ENCODE peak calls at places on chromosome 2, in nine cellular contexts. One of them, this sample, is unnamed.

GRCh38 chr2:160429248-160430000 is 64.2 kb downstream of the RBMS1 start:
- DNase-seq in HFFc6: peak
- DNase-seq in tibial nerve: no peak
- DNase-seq in breast epithelium: no peak
- DNase-seq in B cell: peak
- DNase-seq in fibroblast of lung: peak
- DNase-seq in AG10803: peak
- DNase-seq in A549: no peak
- DNase-seq in vagina: no peak
- DNase-seq in this sample: no peak

GRCh38 chr2:81894451-81894990 is 1590.0 kb upstream of the LRRTM1 start:
- DNase-seq in HFFc6: no peak
- DNase-seq in tibial nerve: no peak
- DNase-seq in breast epithelium: no peak
- DNase-seq in B cell: no peak
- DNase-seq in fibroblast of lung: peak
- DNase-seq in AG10803: no peak
- DNase-seq in A549: no peak
- DNase-seq in vagina: no peak
- DNase-seq in this sample: no peak

GRCh38 chr2:66430195-66430905 is 4.6 kb upstream of the MEIS1 start:
- DNase-seq in HFFc6: no peak
- DNase-seq in tibial nerve: no peak
- DNase-seq in breast epithelium: no peak
- DNase-seq in B cell: no peak
- DNase-seq in fibroblast of lung: no peak
- DNase-seq in AG10803: no peak
- DNase-seq in A549: no peak
- DNase-seq in vagina: no peak
- DNase-seq in this sample: no peak

GRCh38 chr2:215405722-215406581 is 29.9 kb downstream of the FN1 start:
- DNase-seq in HFFc6: no peak
- DNase-seq in tibial nerve: no peak
- DNase-seq in breast epithelium: no peak
- DNase-seq in B cell: no peak
- DNase-seq in fibroblast of lung: peak
- DNase-seq in AG10803: no peak
- DNase-seq in A549: no peak
- DNase-seq in vagina: no peak
- DNase-seq in this sample: no peak

GRCh38 chr2:204272089-204272488 is 273.2 kb upstream of the PARD3B start:
- DNase-seq in HFFc6: no peak
- DNase-seq in tibial nerve: no peak
- DNase-seq in breast epithelium: no peak
- DNase-seq in B cell: no peak
- DNase-seq in fibroblast of lung: no peak
- DNase-seq in AG10803: no peak
- DNase-seq in A549: no peak
- DNase-seq in vagina: no peak
- DNase-seq in this sample: no peak

GRCh38 chr2:27959496-27959895 is 69.0 kb downstream of the BABAM2 start:
- DNase-seq in HFFc6: peak
- DNase-seq in tibial nerve: peak
- DNase-seq in breast epithelium: no peak
- DNase-seq in B cell: no peak
- DNase-seq in fibroblast of lung: peak
- DNase-seq in AG10803: peak
- DNase-seq in A549: peak
- DNase-seq in vagina: no peak
- DNase-seq in this sample: no peak

GRCh38 chr2:194343167-194343566 is 1313.9 kb upstream of the SLC39A10 start:
- DNase-seq in HFFc6: no peak
- DNase-seq in tibial nerve: no peak
- DNase-seq in breast epithelium: no peak
- DNase-seq in B cell: no peak
- DNase-seq in fibroblast of lung: no peak
- DNase-seq in AG10803: no peak
- DNase-seq in A549: no peak
- DNase-seq in vagina: no peak
- DNase-seq in this sample: no peak

GRCh38 chr2:83115606-83116005 is 1343.5 kb downstream of the SUCLG1 start:
- DNase-seq in HFFc6: no peak
- DNase-seq in tibial nerve: no peak
- DNase-seq in breast epithelium: no peak
- DNase-seq in B cell: no peak
- DNase-seq in fibroblast of lung: no peak
- DNase-seq in AG10803: no peak
- DNase-seq in A549: no peak
- DNase-seq in vagina: no peak
- DNase-seq in this sample: no peak

GRCh38 chr2:229870903-229871650 is 50.7 kb downstream of the TRIP12 start:
- DNase-seq in HFFc6: peak
- DNase-seq in tibial nerve: no peak
- DNase-seq in breast epithelium: no peak
- DNase-seq in B cell: no peak
- DNase-seq in fibroblast of lung: no peak
- DNase-seq in AG10803: no peak
- DNase-seq in A549: no peak
- DNase-seq in vagina: no peak
- DNase-seq in this sample: no peak

GRCh38 chr2:33645861-33646260 is 46.8 kb upstream of the FAM98A start:
- DNase-seq in HFFc6: no peak
- DNase-seq in tibial nerve: no peak
- DNase-seq in breast epithelium: no peak
- DNase-seq in B cell: no peak
- DNase-seq in fibroblast of lung: peak
- DNase-seq in AG10803: peak
- DNase-seq in A549: no peak
- DNase-seq in vagina: no peak
- DNase-seq in this sample: no peak

GRCh38 chr2:209638346-209638745 is 133.3 kb upstream of the UNC80 start:
- DNase-seq in HFFc6: peak
- DNase-seq in tibial nerve: no peak
- DNase-seq in breast epithelium: no peak
- DNase-seq in B cell: no peak
- DNase-seq in fibroblast of lung: peak
- DNase-seq in AG10803: no peak
- DNase-seq in A549: peak
- DNase-seq in vagina: no peak
- DNase-seq in this sample: no peak

GRCh38 chr2:120821446-120822160 is 85.9 kb downstream of the GLI2 start:
- DNase-seq in HFFc6: no peak
- DNase-seq in tibial nerve: no peak
- DNase-seq in breast epithelium: no peak
- DNase-seq in B cell: no peak
- DNase-seq in fibroblast of lung: no peak
- DNase-seq in AG10803: no peak
- DNase-seq in A549: no peak
- DNase-seq in vagina: no peak
- DNase-seq in this sample: no peak

DNA sequence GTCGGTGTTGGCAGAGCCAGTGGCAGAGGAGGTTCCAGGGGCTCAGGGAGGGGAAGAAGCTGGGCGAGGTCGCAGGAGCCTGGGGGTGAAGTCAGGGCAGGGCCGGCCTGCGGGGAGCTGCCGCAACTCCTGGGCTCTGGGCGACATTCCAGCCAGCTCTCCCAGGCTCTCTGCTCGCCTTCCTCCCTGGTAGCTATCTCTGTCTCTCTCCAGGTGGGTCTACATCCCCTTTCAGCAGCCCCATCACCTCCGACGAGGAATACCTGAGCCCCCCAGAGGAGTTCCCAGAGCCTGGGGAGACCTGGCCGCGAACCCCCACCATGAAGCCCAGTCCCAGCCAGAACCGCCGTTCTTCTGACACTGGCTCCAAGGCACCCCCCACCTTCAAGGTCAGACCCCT is 27.0 kb downstream of the SPEG start:
- DNase-seq in HFFc6: no peak
- DNase-seq in tibial nerve: no peak
- DNase-seq in breast epithelium: no peak
- DNase-seq in B cell: no peak
- DNase-seq in fibroblast of lung: no peak
- DNase-seq in AG10803: no peak
- DNase-seq in A549: no peak
- DNase-seq in vagina: no peak
- DNase-seq in this sample: no peak
- TF ChIP-seq CTCF in HFFc6: no peak
- TF ChIP-seq CTCF in tibial nerve: no peak
- TF ChIP-seq CTCF in breast epithelium: no peak
- TF ChIP-seq CTCF in B cell: no peak
- TF ChIP-seq CTCF in fibroblast of lung: no peak
- TF ChIP-seq CTCF in AG10803: no peak
- TF ChIP-seq CTCF in A549: no peak
- TF ChIP-seq CTCF in vagina: no peak
- TF ChIP-seq CTCF in this sample: no peak

DNA sequence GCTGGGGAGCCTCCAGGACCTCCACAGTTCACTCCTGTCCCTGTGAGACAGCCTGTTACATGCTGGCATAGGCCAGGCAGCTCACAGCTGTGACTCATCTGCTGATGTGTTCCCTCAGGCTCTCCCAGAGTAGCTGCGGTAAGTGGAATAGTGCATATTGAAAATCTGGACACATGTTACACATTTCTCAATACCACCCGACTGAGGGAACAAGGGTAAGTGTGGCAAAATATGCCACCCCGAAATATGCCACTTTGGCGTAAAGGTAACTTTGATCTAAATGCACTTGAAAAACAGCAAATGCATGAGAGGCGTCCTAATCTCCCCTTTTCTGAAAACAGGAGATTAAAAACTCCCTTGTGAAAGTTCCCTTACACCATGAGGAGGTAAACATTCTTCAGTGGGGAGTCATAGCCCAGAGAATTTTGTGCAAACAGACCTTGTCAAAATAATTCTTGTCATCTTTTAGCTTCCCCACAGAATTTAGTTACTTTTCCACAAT is 557.9 kb downstream of the CCDC85A start:
- DNase-seq in HFFc6: peak
- DNase-seq in tibial nerve: no peak
- DNase-seq in breast epithelium: no peak
- DNase-seq in B cell: no peak
- DNase-seq in fibroblast of lung: peak
- DNase-seq in AG10803: peak
- DNase-seq in A549: peak
- DNase-seq in vagina: no peak
- DNase-seq in this sample: peak
- TF ChIP-seq CTCF in HFFc6: no peak
- TF ChIP-seq CTCF in tibial nerve: no peak
- TF ChIP-seq CTCF in breast epithelium: no peak
- TF ChIP-seq CTCF in B cell: no peak
- TF ChIP-seq CTCF in fibroblast of lung: no peak
- TF ChIP-seq CTCF in AG10803: no peak
- TF ChIP-seq CTCF in A549: no peak
- TF ChIP-seq CTCF in vagina: no peak
- TF ChIP-seq CTCF in this sample: no peak

DNA sequence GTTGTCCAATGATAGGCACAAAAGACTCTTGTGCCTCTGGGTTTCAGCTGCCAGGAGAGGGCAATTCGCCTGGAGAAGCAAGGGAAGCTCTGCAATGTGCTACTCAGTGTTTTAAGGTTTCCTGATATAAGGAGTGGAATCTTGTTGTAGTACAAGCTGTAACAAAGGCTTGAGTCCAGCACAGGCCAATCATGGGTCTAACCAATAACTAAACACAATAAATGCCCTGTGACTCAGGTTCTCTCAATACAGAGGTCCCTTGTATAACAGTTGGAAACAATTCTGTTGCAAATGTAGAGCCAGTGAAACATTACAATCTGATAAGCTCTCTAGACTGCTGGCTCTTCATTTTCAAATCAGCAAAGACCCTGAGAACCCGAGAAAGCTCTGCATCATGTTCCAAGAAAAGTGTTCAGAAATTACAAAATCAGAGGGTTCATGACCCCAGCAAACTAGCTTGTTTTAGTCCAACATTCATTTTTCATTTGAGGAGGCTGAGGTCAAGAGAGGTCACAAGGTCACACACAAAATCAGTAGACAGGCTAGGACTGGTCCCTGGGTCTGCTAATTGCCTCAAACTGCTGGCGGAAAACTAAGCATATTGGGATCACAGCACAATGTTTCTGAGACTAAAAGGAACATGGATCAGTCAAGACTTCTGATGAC is 59.0 kb upstream of the DNMT3A start:
- DNase-seq in HFFc6: no peak
- DNase-seq in tibial nerve: no peak
- DNase-seq in breast epithelium: no peak
- DNase-seq in B cell: no peak
- DNase-seq in fibroblast of lung: no peak
- DNase-seq in AG10803: no peak
- DNase-seq in A549: no peak
- DNase-seq in vagina: no peak
- DNase-seq in this sample: no peak
- TF ChIP-seq CTCF in HFFc6: no peak
- TF ChIP-seq CTCF in tibial nerve: no peak
- TF ChIP-seq CTCF in breast epithelium: no peak
- TF ChIP-seq CTCF in B cell: no peak
- TF ChIP-seq CTCF in fibroblast of lung: no peak
- TF ChIP-seq CTCF in AG10803: no peak
- TF ChIP-seq CTCF in A549: no peak
- TF ChIP-seq CTCF in vagina: no peak
- TF ChIP-seq CTCF in this sample: no peak

DNA sequence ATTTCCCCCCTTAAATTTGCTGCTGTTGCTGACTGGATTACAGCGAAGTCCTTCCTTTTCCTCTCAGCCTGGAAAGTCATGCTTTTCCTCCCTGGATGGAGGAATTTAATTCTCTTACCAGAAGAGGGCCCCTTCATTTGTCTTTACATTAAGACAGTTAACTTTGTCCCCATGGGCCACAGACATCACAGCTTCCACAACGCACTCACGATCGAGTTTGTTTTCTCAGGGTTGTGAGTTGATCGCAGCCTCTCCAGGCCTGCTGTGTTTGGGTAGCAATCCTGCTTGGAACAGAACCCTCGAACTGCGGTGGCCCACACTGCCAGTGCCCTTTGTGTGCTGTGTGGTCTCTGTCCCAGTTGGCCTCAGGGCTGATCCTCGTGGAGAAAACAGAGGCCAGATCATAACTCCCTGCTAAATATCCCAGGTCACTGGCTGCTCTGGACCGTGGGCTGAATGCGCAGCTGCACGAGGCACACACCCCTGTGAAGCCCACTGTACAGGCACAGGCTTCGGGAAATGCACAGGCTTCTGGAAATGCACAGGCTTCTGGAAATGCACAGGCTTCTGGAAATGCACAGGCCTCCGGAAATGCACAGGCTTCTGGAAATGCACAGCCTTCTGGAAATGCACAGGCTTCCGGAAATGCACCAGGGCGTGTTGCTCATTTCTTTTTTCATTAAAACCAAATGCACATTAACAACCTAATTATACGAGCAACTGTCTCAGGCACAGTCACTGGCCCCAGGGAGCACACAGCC is 2.2 kb upstream of the PDIA6 start:
- DNase-seq in HFFc6: no peak
- DNase-seq in tibial nerve: no peak
- DNase-seq in breast epithelium: no peak
- DNase-seq in B cell: no peak
- DNase-seq in fibroblast of lung: no peak
- DNase-seq in AG10803: no peak
- DNase-seq in A549: no peak
- DNase-seq in vagina: no peak
- DNase-seq in this sample: no peak
- TF ChIP-seq CTCF in HFFc6: peak
- TF ChIP-seq CTCF in tibial nerve: no peak
- TF ChIP-seq CTCF in breast epithelium: no peak
- TF ChIP-seq CTCF in B cell: no peak
- TF ChIP-seq CTCF in fibroblast of lung: no peak
- TF ChIP-seq CTCF in AG10803: no peak
- TF ChIP-seq CTCF in A549: no peak
- TF ChIP-seq CTCF in vagina: no peak
- TF ChIP-seq CTCF in this sample: peak

GRCh38 chr2:109208071-109208950 is 79.3 kb downstream of the SH3RF3 start:
- DNase-seq in HFFc6: peak
- DNase-seq in tibial nerve: no peak
- DNase-seq in breast epithelium: no peak
- DNase-seq in B cell: no peak
- DNase-seq in fibroblast of lung: peak
- DNase-seq in AG10803: peak
- DNase-seq in A549: no peak
- DNase-seq in vagina: no peak
- DNase-seq in this sample: no peak
- TF ChIP-seq CTCF in HFFc6: peak
- TF ChIP-seq CTCF in tibial nerve: no peak
- TF ChIP-seq CTCF in breast epithelium: no peak
- TF ChIP-seq CTCF in B cell: no peak
- TF ChIP-seq CTCF in fibroblast of lung: no peak
- TF ChIP-seq CTCF in AG10803: no peak
- TF ChIP-seq CTCF in A549: no peak
- TF ChIP-seq CTCF in vagina: no peak
- TF ChIP-seq CTCF in this sample: peak

This sample was measured in RWPE2.